ENCODE peak calls at places on chromosomes 7 and 10, in five cellular contexts. Q is prostate gland, Y is AG09309, X is GM12865, N is fibroblast of the aortic adventitia. I is an unnamed sample.

GRCh38 chr7:3781607-3782006 is 480.6 kb downstream of the SDK1 start:
- DNase-seq in Q (no peak), Y (no peak), X (no peak), N (no peak), I (no peak)

GRCh38 chr10:18060217-18060616 is 80.0 kb upstream of the CACNB2 start:
- DNase-seq in Q (no peak), Y (no peak), X (no peak), N (peak), I (no peak)

GRCh38 chr7:105003275-105003674 is 10.7 kb upstream of the KMT2E start:
- DNase-seq in Q (no peak), Y (peak), X (no peak), N (peak), I (no peak)

GRCh38 chr10:72712136-72712535 is 20.2 kb downstream of the MCU start:
- DNase-seq in Q (no peak), Y (no peak), X (no peak), N (peak), I (no peak)

GRCh38 chr10:60444494-60445064 is 54.9 kb upstream of the ANK3 start:
- DNase-seq in Q (no peak), Y (no peak), X (no peak), N (peak), I (no peak)

GRCh38 chr7:3943265-3943664 is 642.2 kb downstream of the SDK1 start:
- DNase-seq in Q (no peak), Y (no peak), X (no peak), N (no peak), I (no peak)

GRCh38 chr10:12405342-12406320 is 56.3 kb downstream of the CAMK1D start:
- DNase-seq in Q (peak), Y (no peak), X (no peak), N (no peak), I (no peak)

GRCh38 chr7:113087278-113087998 is 811 bp upstream of the GPR85 start:
- DNase-seq in Q (no peak), Y (peak), X (no peak), N (peak), I (no peak)

GRCh38 chr10:112802411-112803060 is 147.5 kb upstream of the TCF7L2 start:
- DNase-seq in Q (no peak), Y (no peak), X (no peak), N (no peak), I (no peak)

GRCh38 chr10:51000976-51001375 is 73.3 kb upstream of the PRKG1 start:
- DNase-seq in Q (no peak), Y (no peak), X (no peak), N (peak), I (no peak)

GRCh38 chr10:118047363-118047719 is 600 bp upstream of the RAB11FIP2 start:
- DNase-seq in Q (no peak), Y (no peak), X (no peak), N (no peak), I (peak)

GRCh38 chr7:2613926-2614613 is 17.7 kb upstream of the TTYH3 start:
- DNase-seq in Q (peak), Y (peak), X (no peak), N (peak), I (no peak)

GRCh38 chr10:131891196-131891928 is 9.4 kb upstream of the PPP2R2D start:
- DNase-seq in Q (no peak), Y (no peak), X (no peak), N (no peak), I (no peak)

GRCh38 chr10:11515596-11516418 is 95.6 kb downstream of the USP6NL start:
- DNase-seq in Q (peak), Y (no peak), X (peak), N (peak), I (no peak)

GRCh38 chr7:75969704-75970498 is 24.5 kb downstream of the TMEM120A start:
- DNase-seq in Q (no peak), Y (no peak), X (no peak), N (no peak), I (no peak)

GRCh38 chr7:1691601-1692499 is 21.8 kb downstream of the ELFN1 start:
- DNase-seq in Q (peak), Y (no peak), X (no peak), N (no peak), I (no peak)

GRCh38 chr10:102139281-102140110 is 6.7 kb downstream of the PPRC1 start:
- DNase-seq in Q (no peak), Y (no peak), X (no peak), N (no peak), I (no peak)

GRCh38 chr7:23373151-23374004 is 74.2 kb downstream of the MALSU1 start:
- DNase-seq in Q (no peak), Y (no peak), X (peak), N (peak), I (peak)

GRCh38 chr7:111736475-111736874 is 174.2 kb upstream of the IMMP2L start:
- DNase-seq in Q (no peak), Y (no peak), X (no peak), N (peak), I (no peak)

GRCh38 chr10:43461950-43462349 is 25.0 kb downstream of the ZNF487 start:
- DNase-seq in Q (peak), Y (peak), X (peak), N (peak), I (no peak)

GRCh38 chr10:60521974-60522405 is 132.3 kb upstream of the ANK3 start:
- DNase-seq in Q (no peak), Y (peak), X (no peak), N (peak), I (no peak)

GRCh38 chr10:14508725-14509124 is 178.0 kb upstream of the FRMD4A start:
- DNase-seq in Q (no peak), Y (no peak), X (no peak), N (peak), I (no peak)

GRCh38 chr10:96414303-96414702 is 55.5 kb upstream of the OPALIN start:
- DNase-seq in Q (no peak), Y (no peak), X (no peak), N (no peak), I (no peak)

GRCh38 chr7:99562832-99563231 is 4.4 kb downstream of the ZNF655 start:
- DNase-seq in Q (no peak), Y (peak), X (no peak), N (peak), I (no peak)

GRCh38 chr10:94310369-94310768 is 52.4 kb downstream of the NOC3L start:
- DNase-seq in Q (no peak), Y (no peak), X (no peak), N (no peak), I (no peak)

GRCh38 chr10:60434418-60435046 is 44.9 kb upstream of the ANK3 start:
- DNase-seq in Q (peak), Y (no peak), X (peak), N (peak), I (no peak)

GRCh38 chr10:77899080-77899477 is 27.5 kb downstream of the DLG5 start:
- DNase-seq in Q (peak), Y (peak), X (no peak), N (peak), I (no peak)

GRCh38 chr7:45872116-45873034 is 507 bp downstream of the CCDC201 start:
- DNase-seq in Q (no peak), Y (no peak), X (peak), N (no peak), I (no peak)

GRCh38 chr10:71638577-71639411 is 80.8 kb downstream of the C10orf105 start:
- DNase-seq in Q (no peak), Y (no peak), X (no peak), N (no peak), I (no peak)

GRCh38 chr10:82150123-82150900 is 275.3 kb downstream of the NRG3 start:
- DNase-seq in Q (no peak), Y (no peak), X (peak), N (no peak), I (no peak)

GRCh38 chr10:26721561-26721960 is 24.1 kb downstream of the PDSS1 start:
- DNase-seq in Q (no peak), Y (no peak), X (no peak), N (no peak), I (no peak)

GRCh38 chr7:44232396-44232795 is 31.6 kb downstream of the YKT6 start:
- DNase-seq in Q (no peak), Y (no peak), X (no peak), N (no peak), I (no peak)

GRCh38 chr10:107067843-107068242 is 96.7 kb downstream of the SORCS1 start:
- DNase-seq in Q (no peak), Y (no peak), X (no peak), N (no peak), I (no peak)

GRCh38 chr7:44381494-44382220 is 56.3 kb upstream of the CAMK2B start:
- DNase-seq in Q (no peak), Y (no peak), X (no peak), N (no peak), I (no peak)

GRCh38 chr7:27734583-27734982 is 5.4 kb upstream of the TAX1BP1 start:
- DNase-seq in Q (no peak), Y (no peak), X (no peak), N (no peak), I (no peak)
- TF ChIP-seq CTCF in Q (no peak), Y (no peak), X (no peak), N (no peak), I (no peak)

GRCh38 chr10:490891-491571 is 198.4 kb downstream of the DIP2C start:
- DNase-seq in Q (no peak), Y (peak), X (no peak), N (peak), I (no peak)
- H3K4me3 ChIP-seq in Q (no peak), Y (peak), X (no peak), N (peak), I (no peak)

GRCh38 chr10:92264249-92264648 is 26.6 kb downstream of the CPEB3 start:
- DNase-seq in Q (no peak), Y (no peak), X (no peak), N (no peak), I (no peak)
- TF ChIP-seq CTCF in Q (no peak), Y (no peak), X (no peak), N (no peak), I (no peak)

DNA sequence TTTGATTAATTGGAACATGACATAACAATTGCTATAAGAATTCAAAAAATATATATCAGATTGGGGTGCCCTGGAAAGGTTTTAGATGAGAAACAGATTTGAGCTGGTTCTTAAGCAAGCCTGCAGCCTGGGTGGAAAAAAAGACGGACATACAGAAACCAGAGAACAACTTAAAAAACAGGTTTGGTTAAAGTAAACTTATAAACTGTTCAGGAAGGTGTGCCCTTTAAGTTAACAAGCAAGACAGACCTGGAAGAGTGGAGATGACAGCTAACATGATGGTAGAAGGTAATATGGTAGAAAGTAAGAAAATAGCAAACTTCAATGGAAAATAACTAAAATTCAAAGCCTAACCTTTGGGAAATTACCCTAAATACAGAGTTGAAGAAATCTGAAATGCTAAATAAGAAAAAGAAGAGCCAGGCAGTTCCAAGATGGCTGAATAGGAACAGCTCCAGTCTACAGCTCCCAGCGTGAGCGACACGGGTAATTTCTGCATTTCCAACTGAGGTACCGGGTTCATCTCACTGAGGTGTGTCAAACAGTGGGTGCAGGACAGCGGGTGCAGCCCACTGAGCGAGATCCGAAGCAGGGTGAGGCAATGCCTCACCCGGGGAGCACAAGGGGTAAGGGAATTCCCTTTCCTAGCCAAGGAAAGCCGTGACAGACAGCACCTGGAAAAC is 52.2 kb downstream of the CADPS2 start:
- DNase-seq in Q (peak), Y (no peak), X (no peak), N (no peak), I (no peak)
- H3K4me3 ChIP-seq in Q (no peak), Y (no peak), X (no peak), N (no peak), I (no peak)

DNA sequence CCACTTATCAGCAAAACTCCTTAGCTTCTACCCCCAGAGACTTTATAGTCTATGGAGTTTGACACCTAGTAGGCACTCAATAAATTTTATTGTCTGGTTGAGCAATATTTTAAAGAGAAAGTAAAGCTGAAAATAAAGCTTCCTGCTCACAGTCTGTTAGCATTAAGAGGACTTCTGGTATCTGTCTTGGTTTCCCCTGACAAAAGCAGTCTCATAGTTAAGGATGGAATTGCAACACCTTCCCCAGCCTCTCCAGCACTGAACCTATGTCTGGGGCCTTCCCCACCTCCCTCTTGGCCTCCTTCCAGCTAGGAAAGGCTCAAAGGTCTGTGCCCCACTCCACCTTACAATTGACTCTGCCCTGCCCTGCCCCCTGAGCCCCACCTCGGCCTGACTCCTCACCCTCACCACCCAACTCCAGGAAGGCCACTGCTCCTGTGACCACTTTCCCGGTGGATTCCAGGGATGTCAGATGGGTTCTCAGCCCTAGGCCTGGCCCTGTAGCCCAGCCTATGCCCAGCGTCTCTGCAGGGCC is 33.3 kb downstream of the COL17A1 start:
- DNase-seq in Q (no peak), Y (no peak), X (no peak), N (peak), I (no peak)
- TF ChIP-seq CTCF in Q (no peak), Y (no peak), X (no peak), N (no peak), I (no peak)

DNA sequence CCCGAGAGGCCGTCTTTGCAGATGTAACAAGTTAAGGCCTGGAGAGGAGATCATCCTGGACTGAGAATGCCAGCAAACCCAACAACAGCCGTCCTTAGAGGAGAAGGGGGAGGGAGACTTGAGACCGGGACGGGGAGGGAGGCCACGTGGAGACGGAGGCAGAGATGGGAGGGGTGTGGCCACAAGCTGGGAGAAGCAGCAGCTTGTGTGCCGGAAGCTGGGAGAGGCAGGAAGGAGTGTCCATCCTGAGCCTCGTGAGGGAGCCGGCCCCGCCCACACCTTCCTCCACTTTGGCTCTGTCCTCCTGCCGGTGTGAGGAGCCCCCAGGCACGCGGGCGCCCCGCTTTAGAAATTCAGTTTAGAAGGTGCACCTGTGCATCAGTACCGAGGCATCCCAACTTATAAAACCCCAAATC is 95.7 kb downstream of the DNAJB6 start:
- DNase-seq in Q (peak), Y (peak), X (no peak), N (peak), I (no peak)
- H3K4me3 ChIP-seq in Q (no peak), Y (peak), X (no peak), N (peak), I (no peak)

I was measured in GM06990.